ENCODE peak calls at places on chromosomes 12 and 14, in ten cellular contexts. H, Q, X, G, I, Y, K, U, F and J are unnamed samples. For H3K9me3 and H3K4me1, the result is how much of the 10 kb centered on the place peaks cover.

GRCh38 chr12:4978737-4979136 is 64.9 kb upstream of the KCNA5 start:
- DNase-seq in I (no peak), Q (no peak), H (no peak), Y (no peak), F (no peak), G (no peak), X (no peak), U (no peak), K (no peak), J (no peak)

GRCh38 chr14:104756477-104757237 is 3.7 kb downstream of the SIVA1 start:
- DNase-seq in H (no peak), X (no peak), G (no peak), Q (no peak), Y (no peak), K (no peak), I (no peak), F (no peak), U (no peak), J (peak)

GRCh38 chr14:56119221-56119967 is 1.2 kb downstream of the PELI2 start:
- DNase-seq in U (no peak), K (peak), G (peak), X (peak), F (peak), Y (peak), Q (peak), H (peak), I (peak), J (peak)

GRCh38 chr14:100739306-100739705 is 12.6 kb downstream of the DLK1 start:
- DNase-seq in F (no peak), U (no peak), Q (no peak), I (no peak), K (no peak), X (no peak), Y (no peak), G (no peak), H (peak), J (peak)

GRCh38 chr14:104395276-104395675 is 184.3 kb upstream of the C14orf180 start:
- DNase-seq in X (no peak), I (no peak), H (no peak), Y (no peak), K (no peak), U (no peak), G (no peak), F (no peak), Q (no peak), J (no peak)

GRCh38 chr12:63163542-63163941 is 12.5 kb upstream of the AVPR1A start:
- DNase-seq in F (no peak), G (no peak), X (no peak), U (no peak), K (no peak), Q (no peak), I (no peak), Y (no peak), H (no peak), J (no peak)

GRCh38 chr14:59278111-59278510 is 89.6 kb downstream of the DAAM1 start:
- DNase-seq in I (peak), X (peak), H (no peak), G (no peak), Q (no peak), K (peak), Y (no peak), F (no peak), U (peak), J (no peak)

GRCh38 chr14:82704218-82704617 is 1170.6 kb upstream of the SEL1L start:
- DNase-seq in Q (no peak), H (no peak), I (no peak), X (no peak), G (no peak), K (no peak), Y (no peak), U (no peak), F (no peak), J (no peak)

GRCh38 chr12:45327823-45328383 is 112.0 kb downstream of the ANO6 start:
- DNase-seq in G (no peak), X (peak), F (no peak), Q (no peak), U (no peak), K (no peak), Y (no peak), H (no peak), I (no peak), J (no peak)

GRCh38 chr12:30862486-30862885 is 64.1 kb upstream of the TSPAN11 start:
- DNase-seq in H (no peak), X (peak), K (no peak), Y (no peak), F (no peak), U (no peak), Q (peak), I (no peak), G (peak), J (no peak)

GRCh38 chr12:53173085-53173715 is 7.3 kb upstream of the ZNF740 start:
- DNase-seq in Y (no peak), U (no peak), G (no peak), I (no peak), X (peak), K (no peak), F (no peak), Q (no peak), H (no peak), J (no peak)

GRCh38 chr12:31016057-31016456 is 57.6 kb upstream of the DDX11 start:
- DNase-seq in F (no peak), U (no peak), Q (no peak), K (no peak), H (no peak), X (no peak), G (no peak), I (no peak), Y (peak), J (peak)

GRCh38 chr12:65656904-65657351 is 167.4 kb upstream of the HMGA2 start:
- DNase-seq in G (no peak), I (peak), H (no peak), F (no peak), Y (no peak), X (peak), Q (no peak), K (peak), U (no peak), J (no peak)

GRCh38 chr14:74893614-74894091 is 11.9 kb downstream of the DLST start:
- DNase-seq in X (no peak), I (no peak), G (no peak), Q (no peak), H (no peak), Y (no peak), F (no peak), U (no peak), K (no peak), J (no peak)

GRCh38 chr14:64682173-64682710 is 22.0 kb upstream of the PLEKHG3 start:
- DNase-seq in I (no peak), X (peak), Y (peak), H (peak), F (peak), U (peak), G (no peak), Q (peak), K (peak), J (no peak)

GRCh38 chr14:103618999-103619398 is 10.0 kb upstream of the KLC1 start:
- DNase-seq in F (no peak), U (no peak), H (no peak), I (peak), X (peak), G (no peak), Q (no peak), Y (no peak), K (no peak), J (no peak)

GRCh38 chr12:57766464-57767311 is at the start of gene CYP27B1:
- DNase-seq in K (peak), U (no peak), Y (no peak), X (peak), H (peak), F (no peak), I (no peak), G (no peak), Q (peak), J (peak)

GRCh38 chr14:35534130-35534883 is at the start of gene INSM2:
- DNase-seq in Q (no peak), X (no peak), U (no peak), G (peak), Y (no peak), I (no peak), F (peak), H (no peak), K (peak), J (peak)

GRCh38 chr12:38915783-38916182 is 10.4 kb upstream of the CPNE8 start:
- DNase-seq in K (no peak), H (no peak), Q (no peak), U (no peak), Y (no peak), G (no peak), I (no peak), F (no peak), X (no peak), J (no peak)

GRCh38 chr12:23889069-23889440 is 60.4 kb downstream of the SOX5 start:
- DNase-seq in Y (no peak), X (no peak), F (no peak), G (no peak), I (no peak), U (no peak), K (no peak), H (no peak), Q (no peak), J (no peak)

GRCh38 chr12:23885396-23885795 is 64.1 kb downstream of the SOX5 start:
- DNase-seq in I (no peak), G (no peak), F (no peak), U (no peak), K (no peak), Q (no peak), Y (no peak), H (no peak), X (no peak), J (no peak)

GRCh38 chr12:23891115-23891514 is 58.4 kb downstream of the SOX5 start:
- DNase-seq in Q (no peak), H (no peak), G (no peak), Y (no peak), F (no peak), U (no peak), K (no peak), X (no peak), I (no peak), J (no peak)

GRCh38 chr12:23887055-23887835 is 62.2 kb downstream of the SOX5 start:
- DNase-seq in H (no peak), F (no peak), I (no peak), G (no peak), K (no peak), Y (no peak), Q (no peak), X (peak), U (no peak), J (no peak)

DNA sequence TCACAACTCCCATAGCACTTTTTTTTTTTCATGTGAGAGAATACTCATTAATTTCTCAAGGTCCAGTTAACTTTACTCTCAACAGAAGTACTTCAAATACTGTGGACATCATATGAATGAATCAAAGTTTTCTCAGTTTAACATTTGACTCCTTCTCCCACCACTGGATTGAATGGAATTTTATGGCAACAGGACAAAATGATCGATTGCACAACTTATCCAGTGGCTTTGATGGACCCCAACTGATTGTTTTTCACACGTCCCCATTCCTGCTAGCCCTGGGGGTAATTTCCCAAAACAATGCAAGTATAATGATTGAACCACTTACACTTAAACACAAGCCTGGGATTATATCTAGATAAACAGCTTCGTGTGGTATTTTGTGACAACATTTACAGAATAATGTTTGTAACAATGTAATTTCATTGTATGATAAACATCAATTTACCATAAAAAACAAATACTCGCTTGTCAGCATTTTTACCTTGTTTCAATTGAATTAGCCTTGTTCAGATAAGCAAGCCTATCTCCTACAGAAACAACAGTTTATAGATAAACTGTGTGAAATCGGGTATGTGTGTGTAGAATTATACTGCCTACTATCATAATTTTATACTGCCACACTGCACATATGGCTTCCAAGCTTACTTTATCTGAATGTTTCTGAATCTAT is 60.9 kb downstream of the SOX5 start:
- DNase-seq in F (no peak), I (no peak), G (no peak), K (no peak), U (no peak), Y (no peak), X (peak), H (no peak), Q (no peak), J (no peak)
- H3K9me3 ChIP-seq in F (under half), I (under half), G (under half), K (under half), U (under half), Y (under half), X (under half), H (under half), Q (under half), J (under half)

DNA sequence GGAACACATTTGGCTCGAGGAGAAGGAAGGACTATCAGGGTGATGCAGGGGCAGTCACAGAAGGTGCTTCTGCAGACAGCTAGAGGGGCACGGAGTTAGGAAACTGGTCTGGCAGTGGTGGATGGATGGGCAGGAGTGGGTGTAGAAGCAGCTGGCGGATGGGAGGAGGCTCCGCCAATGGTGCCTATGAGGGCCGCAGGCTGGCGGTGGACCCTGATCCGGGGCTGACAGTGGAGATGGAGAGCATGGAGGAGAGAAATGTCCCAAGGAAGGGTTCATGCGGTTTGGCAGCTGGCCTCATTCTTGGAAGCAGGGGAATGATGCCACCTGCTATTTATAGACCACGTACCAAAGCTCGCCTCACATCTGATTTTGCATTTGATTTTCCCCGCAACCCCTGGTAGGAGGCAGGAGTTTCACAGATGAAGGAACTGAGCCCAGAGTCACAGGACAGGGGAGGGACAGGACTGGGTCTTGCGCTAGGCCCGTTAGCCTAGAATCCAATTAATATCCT is 237.1 kb downstream of the FOXN3 start:
- DNase-seq in X (no peak), K (no peak), Q (no peak), G (no peak), U (no peak), H (no peak), I (no peak), Y (no peak), F (no peak), J (peak)
- TF ChIP-seq CTCF in X (no peak), K (no peak), Q (no peak), G (no peak), U (no peak), H (no peak), I (no peak), Y (no peak), F (no peak), J (no peak)

DNA sequence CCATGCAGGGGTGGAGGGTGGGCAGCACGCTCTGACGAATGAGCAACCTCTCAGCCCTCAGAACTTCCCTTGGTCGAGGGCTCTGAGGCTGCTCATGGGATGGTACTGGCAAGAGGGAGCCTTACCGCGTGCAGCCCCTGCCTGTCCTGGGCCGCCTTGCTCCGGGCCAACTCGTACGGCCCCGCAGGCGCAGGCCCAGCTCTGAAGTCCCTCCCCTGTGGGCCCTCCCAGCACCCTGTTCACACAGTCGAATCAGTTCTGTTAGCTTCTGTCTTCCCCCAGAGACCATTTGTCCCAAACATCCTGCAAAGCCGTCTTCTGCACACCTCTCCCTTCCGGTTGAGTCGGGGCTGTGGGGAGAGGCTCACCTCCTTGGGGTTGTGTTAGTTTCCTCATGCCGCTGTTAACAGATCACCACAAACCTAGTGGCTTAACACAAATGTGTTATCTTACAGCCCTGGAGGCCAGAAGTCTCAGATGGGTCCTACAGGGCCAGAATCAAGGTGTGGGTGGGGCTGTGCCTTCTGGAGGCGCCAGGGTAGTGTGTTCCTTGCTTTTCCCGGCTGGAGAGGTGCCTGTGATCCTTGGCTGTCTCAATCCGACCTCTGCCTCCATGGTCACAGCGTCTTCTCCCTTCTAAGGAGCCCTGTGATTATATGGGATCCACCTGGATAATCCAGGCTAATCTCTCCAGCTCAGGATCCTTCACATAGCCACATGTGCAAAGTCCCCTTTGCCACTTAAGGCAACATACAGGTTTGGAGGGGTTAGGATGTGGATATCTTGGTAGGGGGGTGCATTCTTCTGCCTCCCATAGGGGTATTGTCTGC is 901 bp upstream of the HVCN1 start:
- DNase-seq in U (no peak), K (no peak), I (peak), X (peak), G (peak), F (no peak), H (peak), Q (peak), Y (peak), J (peak)
- H3K4me1 ChIP-seq in U (under half), K (under half), I (under half), X (under half), G (under half), F (under half), H (under half), Q (under half), Y (under half), J (under half)

GRCh38 chr14:85415015-85415712 is 114.8 kb upstream of the FLRT2 start:
- DNase-seq in G (peak), X (peak), I (peak), H (peak), U (peak), K (peak), Q (peak), F (peak), Y (peak), J (no peak)
- H3K9me3 ChIP-seq in G (under half), X (under half), I (under half), H (under half), U (under half), K (under half), Q (under half), F (under half), Y (under half), J (under half)

DNA sequence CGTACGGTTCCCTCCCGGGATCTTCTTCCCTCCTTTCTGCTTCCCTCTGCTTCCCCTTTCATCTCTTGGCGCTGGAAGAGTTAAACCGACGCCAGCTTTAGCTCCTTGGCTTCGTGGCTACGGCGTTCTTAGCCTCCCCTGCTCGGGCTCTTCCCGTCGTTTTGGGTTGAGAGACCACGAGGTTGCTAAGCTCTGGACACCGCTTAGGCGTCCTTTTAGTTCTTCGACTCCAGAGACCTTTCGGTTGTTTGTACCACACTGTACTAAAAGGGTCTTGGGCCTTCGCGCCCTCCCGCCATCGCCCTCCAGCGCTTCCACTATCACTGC is 545 bp downstream of the CPSF2 start:
- DNase-seq in I (no peak), H (no peak), Y (peak), F (no peak), Q (no peak), G (no peak), U (no peak), X (peak), K (peak), J (no peak)
- TF ChIP-seq CTCF in I (no peak), H (no peak), Y (no peak), F (no peak), Q (no peak), G (no peak), U (no peak), X (no peak), K (no peak), J (no peak)

GRCh38 chr12:6551496-6552139 is 4.2 kb downstream of the IFFO1 start:
- DNase-seq in K (peak), H (no peak), U (no peak), Y (peak), F (no peak), X (peak), G (no peak), Q (peak), I (no peak), J (no peak)
- H3K4me1 ChIP-seq in K (under half), H (under half), U (under half), Y (half or more), F (under half), X (under half), G (under half), Q (half or more), I (under half), J (half or more)